ENCODE peak calls at places on chromosomes 5 and 9, in eight cellular contexts. Q, Y, S, H, W, U, L and M are unnamed samples. For H3K9me3, the result is how much of the 10 kb centered on the place peaks cover.

GRCh38 chr5:113215401-113216060 is 219.3 kb downstream of the TSSK1B start:
- DNase-seq in U (no peak), S (no peak), Y (no peak), H (no peak), Q (no peak), L (no peak), W (no peak), M (no peak)

GRCh38 chr5:98705841-98706240 is 67.6 kb upstream of the RGMB start:
- DNase-seq in H (no peak), S (no peak), Q (no peak), L (no peak), U (no peak), W (no peak), Y (no peak), M (no peak)

GRCh38 chr5:53481354-53481886 is 991 bp downstream of the FST start:
- DNase-seq in S (peak), Y (no peak), Q (no peak), U (no peak), L (no peak), W (no peak), H (no peak), M (no peak)

GRCh38 chr9:126702501-126703329 is 89.0 kb downstream of the LMX1B start:
- DNase-seq in U (no peak), S (no peak), L (peak), Q (peak), Y (no peak), H (no peak), W (peak), M (no peak)

GRCh38 chr5:95591490-95591901 is 28.4 kb upstream of the GPR150 start:
- DNase-seq in Y (no peak), W (no peak), U (no peak), H (no peak), Q (no peak), L (no peak), S (peak), M (no peak)

GRCh38 chr5:152378730-152379129 is 26.3 kb downstream of the NMUR2 start:
- DNase-seq in Y (no peak), H (no peak), S (no peak), L (no peak), Q (no peak), W (no peak), U (no peak), M (no peak)

GRCh38 chr5:56734066-56734766 is 81.1 kb upstream of the MAP3K1 start:
- DNase-seq in S (no peak), Y (no peak), U (no peak), W (no peak), H (no peak), Q (no peak), L (peak), M (no peak)

GRCh38 chr5:94690778-94691177 is 72.3 kb downstream of the SLF1 start:
- DNase-seq in U (no peak), L (no peak), S (peak), Y (no peak), H (no peak), Q (no peak), W (no peak), M (no peak)

GRCh38 chr9:104968025-104968982 is 40.3 kb upstream of the ABCA1 start:
- DNase-seq in W (peak), Q (peak), S (peak), H (peak), U (peak), Y (peak), L (peak), M (peak)

GRCh38 chr5:19837536-19838179 is 150.3 kb downstream of the CDH18 start:
- DNase-seq in S (peak), W (no peak), H (no peak), U (no peak), L (no peak), Y (no peak), Q (no peak), M (no peak)
- H3K9me3 ChIP-seq in S (under half), W (under half), H (under half), U (under half), L (under half), Y (under half), Q (under half), M (under half)

GRCh38 chr5:167528651-167529050 is 762.8 kb upstream of the WWC1 start:
- DNase-seq in S (no peak), Y (no peak), L (no peak), Q (no peak), U (no peak), H (no peak), W (no peak), M (no peak)
- TF ChIP-seq CTCF in S (no peak), Y (no peak), L (no peak), Q (peak), U (no peak), H (no peak), W (no peak), M (no peak)

GRCh38 chr9:118083161-118083560 is 379.0 kb downstream of the TLR4 start:
- DNase-seq in H (no peak), Y (no peak), L (no peak), W (peak), Q (no peak), U (no peak), S (no peak), M (no peak)
- H3K9me3 ChIP-seq in H (under half), Y (under half), L (under half), W (under half), Q (under half), U (under half), S (under half), M (under half)

DNA sequence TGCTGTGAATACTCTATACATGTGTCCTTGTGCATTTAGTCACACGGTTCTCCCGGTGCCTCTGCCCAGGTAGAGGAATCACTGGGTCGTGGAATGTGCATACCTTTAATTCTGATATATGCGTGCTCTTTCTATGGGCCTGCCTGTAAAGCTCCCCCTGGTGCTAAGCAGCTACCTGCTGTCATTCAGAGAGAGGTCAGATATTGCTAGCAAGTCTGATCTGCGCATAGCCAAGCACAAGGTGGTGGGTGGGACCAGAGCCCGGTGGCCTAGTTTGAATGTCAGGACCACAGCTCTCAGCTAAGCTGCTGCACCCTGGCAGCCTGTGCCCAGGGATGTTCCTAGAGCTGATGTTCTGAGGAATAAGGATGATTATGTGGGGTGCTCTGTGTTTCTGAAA is 33.4 kb downstream of the TJP2 start:
- DNase-seq in Y (no peak), L (peak), U (no peak), H (no peak), W (no peak), Q (peak), S (no peak), M (no peak)
- TF ChIP-seq CTCF in Y (no peak), L (peak), U (no peak), H (no peak), W (no peak), Q (peak), S (no peak), M (no peak)

DNA sequence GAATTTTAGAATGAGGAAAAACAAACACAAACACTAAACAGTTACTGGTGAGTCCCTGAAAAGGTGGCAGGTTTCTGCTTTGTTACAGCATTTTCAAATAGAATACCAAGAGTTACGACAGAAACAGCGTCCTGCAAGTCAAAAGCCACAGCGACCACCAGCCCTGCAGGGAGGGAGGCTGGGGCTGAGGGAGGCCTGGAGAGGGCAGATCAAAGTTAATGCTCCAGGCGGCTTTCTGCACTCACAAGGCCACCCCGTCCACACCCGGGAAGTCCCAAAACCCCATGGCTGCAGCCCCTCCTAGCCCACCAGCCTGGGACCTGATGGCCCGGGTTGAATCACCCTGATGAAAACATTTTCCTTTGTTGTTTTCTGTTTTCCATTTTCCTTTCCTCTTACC is 29.3 kb downstream of the COL23A1 start:
- DNase-seq in U (no peak), Y (no peak), H (no peak), W (no peak), Q (no peak), L (no peak), S (no peak), M (no peak)
- H3K9me3 ChIP-seq in U (under half), Y (under half), H (under half), W (under half), Q (under half), L (under half), S (under half), M (under half)

GRCh38 chr9:35907732-35908483 is 1.4 kb upstream of the SPAAR start:
- DNase-seq in H (no peak), Q (peak), Y (peak), S (peak), L (no peak), U (no peak), W (peak), M (no peak)

GRCh38 chr9:35908484-35909125 is 685 bp upstream of the SPAAR start:
- DNase-seq in L (no peak), Q (no peak), S (no peak), U (no peak), W (no peak), H (no peak), Y (peak), M (no peak)

GRCh38 chr9:35905912-35906679 is at the start of gene HRCT1:
- DNase-seq in Q (no peak), S (peak), W (peak), L (no peak), Y (peak), H (peak), U (peak), M (no peak)

GRCh38 chr9:35904966-35905781 is 828 bp upstream of the HRCT1 start:
- DNase-seq in Y (no peak), Q (no peak), U (no peak), H (no peak), L (no peak), S (no peak), W (no peak), M (no peak)

DNA sequence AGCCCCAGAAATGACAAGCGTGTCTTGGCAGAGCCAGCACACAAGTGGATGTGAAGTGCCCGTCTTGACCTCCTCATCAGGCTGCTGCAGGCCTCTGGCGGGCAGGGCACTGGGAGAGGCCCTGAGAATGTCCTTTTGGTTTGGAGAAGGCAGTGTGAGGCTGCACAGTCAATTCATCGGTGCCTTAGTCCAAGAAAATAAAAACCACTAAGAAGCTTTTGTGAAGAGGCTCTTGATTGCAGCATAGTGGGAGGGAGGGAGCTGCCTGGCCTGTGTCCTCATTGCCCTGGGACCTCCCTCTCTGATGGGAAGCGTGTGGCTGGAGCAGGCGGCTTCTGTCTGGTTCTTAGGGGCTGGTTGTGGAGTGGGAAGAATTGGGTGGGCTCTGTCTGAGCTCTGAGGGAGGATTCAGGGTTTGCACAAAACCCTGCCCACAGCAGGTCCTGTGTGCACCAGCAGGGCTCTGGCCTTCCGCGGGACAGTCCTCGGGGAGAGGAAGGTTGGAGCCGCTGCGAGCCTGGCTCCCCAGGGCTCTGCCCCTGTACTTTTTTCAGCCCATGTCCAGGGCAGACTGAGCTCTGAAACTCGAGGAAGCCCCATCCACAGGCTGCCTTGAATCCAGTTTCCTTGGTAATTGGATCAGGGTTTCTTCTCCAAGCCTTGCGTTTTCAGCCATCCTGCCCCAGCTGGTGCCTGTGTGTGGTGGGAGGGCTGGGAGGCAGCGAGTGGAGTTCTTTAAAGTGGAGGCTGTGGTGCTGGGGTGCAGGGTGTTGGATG is 1.1 kb downstream of the HRCT1 start:
- DNase-seq in U (no peak), L (no peak), Y (peak), Q (no peak), H (no peak), W (peak), S (peak), M (no peak)
- TF ChIP-seq CTCF in U (no peak), L (no peak), Y (no peak), Q (no peak), H (peak), W (no peak), S (no peak), M (no peak)

GRCh38 chr9:136928591-136928990 is 15.9 kb downstream of the FBXW5 start:
- DNase-seq in H (no peak), Y (no peak), W (no peak), L (no peak), Q (peak), U (no peak), S (no peak), M (no peak)
- H3K9me3 ChIP-seq in H (under half), Y (under half), W (under half), L (under half), Q (under half), U (under half), S (under half), M (under half)

GRCh38 chr5:150561192-150561512 is 53.2 kb downstream of the NDST1 start:
- DNase-seq in U (no peak), H (no peak), W (no peak), Y (no peak), S (no peak), Q (no peak), L (no peak), M (no peak)
- TF ChIP-seq CTCF in U (no peak), H (peak), W (no peak), Y (no peak), S (no peak), Q (no peak), L (peak), M (peak)

GRCh38 chr5:1876708-1877433 is 5.9 kb downstream of the IRX4 start:
- DNase-seq in S (no peak), W (no peak), L (no peak), H (no peak), Q (no peak), Y (no peak), U (no peak), M (no peak)
- H3K9me3 ChIP-seq in S (under half), W (under half), L (under half), H (under half), Q (under half), Y (under half), U (under half), M (under half)